ENCODE peak calls at places on chromosomes 7 and 10, in eight cellular contexts. T is transverse colon; Z is caudate nucleus; P is suprapubic skin; F is lower lobe of right lung; B is WERI-Rb-1; S is neural progenitor cell; X is effector memory CD4-positive, alpha-beta T cell. D is an unnamed sample.

GRCh38 chr7:23474098-23474828 is 4.0 kb upstream of the IGF2BP3 start:
- DNase-seq in T (peak), Z (no peak), P (peak), F (peak), B (peak), S (peak), X (no peak), D (no peak)

GRCh38 chr7:44280993-44281721 is 44.2 kb downstream of the CAMK2B start:
- DNase-seq in T (peak), Z (no peak), P (peak), F (peak), B (peak), S (no peak), X (no peak), D (peak)

GRCh38 chr10:4279649-4280048 is 494.6 kb upstream of the KLF6 start:
- DNase-seq in T (no peak), Z (no peak), P (no peak), F (no peak), B (no peak), S (no peak), X (no peak), D (no peak)

GRCh38 chr7:5282464-5283316 is at the start of gene SLC29A4:
- DNase-seq in T (peak), Z (no peak), P (no peak), F (no peak), B (peak), S (peak), X (no peak), D (peak)

GRCh38 chr7:132584796-132585494 is 8.7 kb upstream of the PLXNA4 start:
- DNase-seq in T (no peak), Z (no peak), P (no peak), F (no peak), B (no peak), S (no peak), X (no peak), D (no peak)

GRCh38 chr10:24307696-24308476 is 98.9 kb downstream of the KIAA1217 start:
- DNase-seq in T (no peak), Z (no peak), P (no peak), F (no peak), B (no peak), S (no peak), X (no peak), D (no peak)

GRCh38 chr10:122112625-122113160 is 123.7 kb downstream of the TACC2 start:
- DNase-seq in T (peak), Z (no peak), P (peak), F (peak), B (peak), S (peak), X (no peak), D (peak)

GRCh38 chr10:89837173-89838001 is 136.0 kb downstream of the KIF20B start:
- DNase-seq in T (peak), Z (no peak), P (no peak), F (peak), B (no peak), S (no peak), X (no peak), D (no peak)

GRCh38 chr10:12412671-12413368 is 63.5 kb downstream of the CAMK1D start:
- DNase-seq in T (no peak), Z (no peak), P (no peak), F (no peak), B (no peak), S (no peak), X (no peak), D (no peak)

GRCh38 chr7:44988718-44989117 is 9.9 kb upstream of the MYO1G start:
- DNase-seq in T (no peak), Z (no peak), P (no peak), F (no peak), B (no peak), S (no peak), X (no peak), D (no peak)

GRCh38 chr7:142880886-142881505 is 4.5 kb downstream of the TRPV6 start:
- DNase-seq in T (no peak), Z (no peak), P (no peak), F (no peak), B (peak), S (peak), X (no peak), D (peak)

GRCh38 chr7:122380993-122381392 is 76.4 kb upstream of the FEZF1 start:
- DNase-seq in T (no peak), Z (no peak), P (no peak), F (no peak), B (peak), S (peak), X (no peak), D (no peak)

GRCh38 chr7:16962986-16963385 is 81.2 kb upstream of the AGR3 start:
- DNase-seq in T (no peak), Z (no peak), P (no peak), F (no peak), B (no peak), S (no peak), X (no peak), D (no peak)

GRCh38 chr10:7082967-7083366 is 327.9 kb downstream of the SFMBT2 start:
- DNase-seq in T (no peak), Z (no peak), P (no peak), F (no peak), B (no peak), S (peak), X (no peak), D (no peak)

GRCh38 chr10:29635711-29636144 is 957 bp upstream of the SVIL start:
- DNase-seq in T (no peak), Z (no peak), P (no peak), F (no peak), B (peak), S (peak), X (peak), D (no peak)

GRCh38 chr7:140060788-140061606 is 1.8 kb downstream of the PARP12 start:
- DNase-seq in T (peak), Z (no peak), P (no peak), F (no peak), B (no peak), S (no peak), X (no peak), D (peak)

GRCh38 chr7:98879198-98879988 is 1.1 kb downstream of the TRRAP start:
- DNase-seq in T (peak), Z (no peak), P (peak), F (no peak), B (peak), S (peak), X (peak), D (peak)

GRCh38 chr7:92916751-92917369 is 80.5 kb upstream of the CDK6 start:
- DNase-seq in T (no peak), Z (no peak), P (no peak), F (no peak), B (peak), S (peak), X (no peak), D (no peak)

GRCh38 chr10:103235775-103236174 is 9.9 kb upstream of the RPEL1 start:
- DNase-seq in T (no peak), Z (no peak), P (no peak), F (no peak), B (no peak), S (no peak), X (no peak), D (no peak)

GRCh38 chr10:22344204-22344603 is 1.1 kb upstream of the SPAG6 start:
- DNase-seq in T (no peak), Z (no peak), P (no peak), F (no peak), B (no peak), S (no peak), X (no peak), D (no peak)

GRCh38 chr7:2689951-2690705 is 2.1 kb downstream of the AMZ1 start:
- DNase-seq in T (no peak), Z (no peak), P (no peak), F (no peak), B (no peak), S (no peak), X (no peak), D (no peak)

GRCh38 chr10:30045961-30046360 is 13.4 kb downstream of the JCAD start:
- DNase-seq in T (no peak), Z (no peak), P (no peak), F (no peak), B (no peak), S (no peak), X (no peak), D (no peak)

GRCh38 chr10:43138757-43139241 is 554 bp downstream of the CSGALNACT2 start:
- DNase-seq in T (peak), Z (no peak), P (no peak), F (no peak), B (peak), S (no peak), X (peak), D (peak)

GRCh38 chr10:35523670-35524225 is 81.4 kb upstream of the GJD4 start:
- DNase-seq in T (no peak), Z (no peak), P (no peak), F (no peak), B (no peak), S (no peak), X (no peak), D (no peak)
- H3K27ac ChIP-seq in T (no peak), Z (no peak), P (no peak), F (no peak), B (no peak), S (no peak), X (no peak), D (no peak)

GRCh38 chr10:100727808-100728207 is 17.6 kb upstream of the PAX2 start:
- DNase-seq in T (no peak), Z (no peak), P (no peak), F (no peak), B (no peak), S (no peak), X (no peak), D (no peak)
- H3K27ac ChIP-seq in T (no peak), Z (no peak), P (no peak), F (no peak), B (no peak), S (no peak), X (no peak), D (no peak)

GRCh38 chr7:100803398-100804161 is 23.7 kb downstream of the EPHB4 start:
- DNase-seq in T (peak), Z (no peak), P (peak), F (peak), B (peak), S (peak), X (no peak), D (peak)
- H3K27ac ChIP-seq in T (peak), Z (no peak), P (peak), F (peak), B (no peak), S (no peak), X (no peak), D (peak)

GRCh38 chr7:128833939-128834310 is 3.7 kb downstream of the FLNC start:
- DNase-seq in T (no peak), Z (no peak), P (no peak), F (no peak), B (no peak), S (peak), X (no peak), D (no peak)

GRCh38 chr7:128836729-128837348 is 6.6 kb downstream of the FLNC start:
- DNase-seq in T (no peak), Z (peak), P (peak), F (peak), B (no peak), S (no peak), X (no peak), D (no peak)

GRCh38 chr7:128835231-128835751 is 5.1 kb downstream of the FLNC start:
- DNase-seq in T (no peak), Z (no peak), P (peak), F (no peak), B (no peak), S (no peak), X (no peak), D (no peak)

GRCh38 chr7:128837521-128837921 is 7.3 kb downstream of the FLNC start:
- DNase-seq in T (no peak), Z (no peak), P (peak), F (no peak), B (no peak), S (no peak), X (no peak), D (no peak)

DNA sequence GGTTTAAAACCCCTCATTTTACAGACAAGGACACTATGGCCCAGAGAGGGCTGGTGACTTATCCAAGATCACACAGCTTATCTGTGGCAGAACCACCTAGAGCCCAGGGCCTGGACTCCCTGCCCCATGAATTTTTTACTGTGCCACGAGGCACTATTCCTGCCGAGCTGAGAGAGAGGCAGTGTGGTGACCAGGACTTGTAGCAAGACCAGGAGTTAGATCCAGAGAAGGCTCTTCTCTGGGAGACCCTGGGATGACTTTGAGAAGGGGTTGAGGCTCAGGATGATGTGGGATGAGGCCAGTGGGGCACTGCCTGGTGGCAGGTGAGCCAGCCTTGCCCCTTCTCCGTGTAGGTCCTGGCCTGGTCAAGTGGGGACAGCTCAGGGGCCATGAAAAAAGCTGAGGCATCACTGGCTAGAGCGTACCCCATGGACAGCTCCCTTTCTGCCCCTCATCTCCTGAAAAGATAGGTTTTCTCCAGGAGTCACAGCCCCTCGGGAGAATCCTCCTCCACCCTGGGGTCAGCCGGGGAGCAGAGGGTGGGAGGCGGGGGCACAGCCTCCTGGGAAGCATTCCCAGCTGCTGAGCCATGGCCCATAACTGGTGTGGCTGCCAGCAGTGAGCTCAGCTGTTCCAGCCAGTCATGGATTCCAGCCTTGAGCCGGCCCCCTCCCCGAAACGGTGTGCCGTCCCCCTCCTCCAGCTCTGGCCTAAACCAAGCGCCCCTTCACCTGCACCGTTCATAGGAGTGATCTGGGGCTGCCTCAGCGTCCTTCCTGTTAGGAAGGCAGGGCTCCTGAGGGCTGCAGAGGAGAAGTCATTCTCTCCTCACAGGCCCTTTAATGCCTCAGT is 5.8 kb downstream of the FLNC start:
- DNase-seq in T (no peak), Z (peak), P (peak), F (peak), B (no peak), S (no peak), X (no peak), D (no peak)
- H3K27ac ChIP-seq in T (peak), Z (peak), P (no peak), F (no peak), B (no peak), S (no peak), X (no peak), D (no peak)

GRCh38 chr7:47474937-47475879 is 106.7 kb downstream of the TNS3 start:
- DNase-seq in T (peak), Z (no peak), P (peak), F (peak), B (peak), S (no peak), X (no peak), D (peak)

GRCh38 chr7:47471831-47472230 is 110.1 kb downstream of the TNS3 start:
- DNase-seq in T (no peak), Z (no peak), P (no peak), F (no peak), B (no peak), S (no peak), X (no peak), D (no peak)

GRCh38 chr7:47472444-47473157 is 109.3 kb downstream of the TNS3 start:
- DNase-seq in T (no peak), Z (no peak), P (no peak), F (no peak), B (no peak), S (no peak), X (no peak), D (no peak)

GRCh38 chr7:47474211-47474936 is 107.5 kb downstream of the TNS3 start:
- DNase-seq in T (no peak), Z (no peak), P (no peak), F (no peak), B (no peak), S (no peak), X (no peak), D (no peak)

GRCh38 chr7:47473499-47474210 is 108.3 kb downstream of the TNS3 start:
- DNase-seq in T (no peak), Z (no peak), P (no peak), F (peak), B (no peak), S (no peak), X (no peak), D (no peak)
- H3K27ac ChIP-seq in T (peak), Z (no peak), P (peak), F (no peak), B (no peak), S (no peak), X (no peak), D (no peak)

GRCh38 chr10:52068485-52068884 is 245.6 kb upstream of the DKK1 start:
- DNase-seq in T (no peak), Z (no peak), P (no peak), F (no peak), B (no peak), S (no peak), X (no peak), D (no peak)

GRCh38 chr10:52064084-52064845 is 249.8 kb upstream of the DKK1 start:
- DNase-seq in T (no peak), Z (no peak), P (no peak), F (no peak), B (no peak), S (no peak), X (no peak), D (no peak)

GRCh38 chr10:52059089-52059488 is 255.0 kb upstream of the DKK1 start:
- DNase-seq in T (no peak), Z (no peak), P (no peak), F (no peak), B (no peak), S (no peak), X (no peak), D (no peak)

GRCh38 chr10:52066383-52066782 is 247.7 kb upstream of the DKK1 start:
- DNase-seq in T (no peak), Z (no peak), P (no peak), F (no peak), B (peak), S (peak), X (no peak), D (no peak)

DNA sequence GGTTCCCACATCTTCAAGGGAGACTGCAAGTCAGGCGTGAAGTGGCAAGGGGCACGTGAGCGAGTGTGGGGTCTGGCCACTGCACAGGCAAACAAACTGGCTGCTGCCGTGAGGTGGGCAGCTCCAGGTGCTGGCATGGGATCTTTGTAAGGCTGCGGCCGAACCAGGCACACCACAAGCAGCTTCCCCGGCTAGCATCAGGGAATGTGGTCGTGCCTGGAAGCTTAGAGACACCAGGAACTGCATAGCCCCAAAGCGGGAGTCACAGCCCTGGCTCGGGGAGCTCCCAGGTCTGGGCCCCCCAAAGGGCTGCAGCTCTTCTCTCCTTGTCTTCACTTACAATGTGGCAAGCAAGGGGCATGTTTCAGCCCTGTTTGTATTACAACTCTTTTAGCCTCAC is 250.9 kb upstream of the DKK1 start:
- DNase-seq in T (no peak), Z (no peak), P (no peak), F (no peak), B (no peak), S (no peak), X (no peak), D (no peak)
- H3K27ac ChIP-seq in T (no peak), Z (no peak), P (no peak), F (no peak), B (no peak), S (no peak), X (no peak), D (no peak)

DNA sequence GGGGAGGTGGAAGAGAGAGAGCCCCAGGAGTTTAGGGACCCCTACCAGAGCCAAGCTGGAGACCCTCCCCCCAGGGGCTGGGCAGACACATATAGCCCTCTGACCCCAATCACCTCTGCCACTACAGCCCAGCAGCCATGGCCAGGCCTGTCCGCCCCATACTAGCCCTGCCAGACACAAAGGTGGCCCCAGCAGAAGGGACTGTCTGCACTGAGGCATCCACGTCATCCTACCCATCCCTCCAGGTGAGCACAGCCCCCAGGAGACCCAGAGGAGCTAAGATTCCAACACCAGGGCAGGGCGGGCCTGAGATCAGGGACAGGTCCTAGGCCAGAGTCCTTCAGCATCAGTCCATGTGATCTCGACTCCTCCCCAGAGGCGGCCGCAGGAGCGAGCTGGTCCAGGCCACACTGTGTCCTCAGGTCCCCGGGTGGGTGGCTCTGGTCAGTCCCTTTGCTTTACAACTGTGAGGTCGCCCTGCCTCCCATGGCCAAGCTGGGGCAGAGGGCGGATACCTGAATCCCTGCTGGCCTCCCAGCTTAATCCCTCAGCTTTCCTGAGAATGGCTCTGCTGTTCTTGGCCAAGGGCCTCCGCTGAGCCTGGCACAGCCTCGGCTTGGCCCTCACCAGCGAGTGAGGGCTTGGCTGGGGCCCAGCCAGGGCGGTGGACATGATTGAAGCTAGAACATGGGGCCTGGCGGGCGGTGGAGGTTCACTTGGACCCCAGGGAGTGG is 14.3 kb upstream of the ELN start:
- DNase-seq in T (no peak), Z (no peak), P (no peak), F (no peak), B (peak), S (no peak), X (no peak), D (no peak)
- H3K27ac ChIP-seq in T (no peak), Z (no peak), P (no peak), F (no peak), B (peak), S (no peak), X (no peak), D (no peak)

DNA sequence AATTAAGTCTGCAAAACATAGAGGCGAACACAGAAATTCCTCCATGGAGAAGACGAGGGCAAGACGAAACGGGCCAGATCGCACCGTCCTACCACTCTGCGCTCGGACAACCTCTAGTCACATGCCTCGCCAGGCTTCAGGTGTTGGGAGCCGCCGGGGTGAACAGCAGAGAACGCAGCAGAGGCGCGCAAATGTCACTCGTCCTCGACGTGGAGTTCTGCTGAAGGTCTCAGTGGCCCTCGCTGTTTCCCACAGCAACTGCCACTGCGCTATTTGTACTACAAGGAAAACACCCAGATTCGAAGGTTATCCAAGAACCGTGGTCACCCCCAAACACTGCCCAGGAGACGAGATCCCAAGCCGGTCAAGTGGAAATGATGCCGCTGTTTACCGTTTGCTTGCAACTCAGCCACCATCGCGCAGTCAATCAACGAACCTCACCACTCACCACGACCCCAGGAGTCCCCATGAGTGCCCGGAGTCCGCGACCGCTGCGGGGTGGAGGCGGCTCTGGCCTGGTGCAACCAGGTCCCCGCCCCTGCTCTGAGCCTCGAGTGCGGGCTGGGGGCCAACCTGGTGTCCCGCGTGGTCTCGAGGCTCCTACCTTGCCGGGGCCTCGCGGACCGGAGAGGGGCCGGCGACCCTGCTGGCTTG is 9.1 kb downstream of the CTBP2 start:
- DNase-seq in T (no peak), Z (no peak), P (no peak), F (peak), B (no peak), S (no peak), X (no peak), D (no peak)
- H3K27ac ChIP-seq in T (peak), Z (no peak), P (peak), F (peak), B (no peak), S (no peak), X (no peak), D (no peak)

D was measured in adrenal gland.